ENCODE peak calls at places on chromosomes 7 and 10, in ten cellular contexts. W is cardiac muscle cell, U is adipocyte, D is tibial nerve, I is ovary, A is hepatocyte, O is heart left ventricle, Z is PC-3, V is foreskin keratinocyte, Y is SJSA1. G is an unnamed sample. For H3K4me1, the result is how much of the 10 kb centered on the place peaks cover.

GRCh38 chr10:111018021-111018420 is 58.8 kb upstream of the ADRA2A start:
- DNase-seq in Z (peak), V (no peak), W (no peak), U (no peak), Y (no peak), D (no peak), A (no peak), O (no peak), I (no peak), G (no peak)

GRCh38 chr10:71262027-71262426 is 49.7 kb downstream of the UNC5B start:
- DNase-seq in D (no peak), W (no peak), V (no peak), Z (no peak), A (no peak), O (no peak), U (no peak), Y (no peak), I (no peak), G (no peak)

GRCh38 chr7:113291058-113291457 is 172.7 kb upstream of the SMIM30 start:
- DNase-seq in V (no peak), I (no peak), Y (no peak), D (no peak), Z (no peak), O (no peak), W (no peak), A (no peak), U (no peak), G (no peak)

GRCh38 chr10:75814071-75814470 is 382.6 kb downstream of the LRMDA start:
- DNase-seq in W (no peak), U (no peak), Y (no peak), D (no peak), A (no peak), O (no peak), V (no peak), I (no peak), Z (peak), G (no peak)

GRCh38 chr7:47435889-47436312 is 146.0 kb downstream of the TNS3 start:
- DNase-seq in D (peak), A (peak), O (peak), W (peak), Y (peak), U (peak), V (peak), I (peak), Z (peak), G (peak)

GRCh38 chr10:7546365-7546967 is 120.3 kb downstream of the ITIH5 start:
- DNase-seq in Y (no peak), D (no peak), A (no peak), O (no peak), U (no peak), V (no peak), Z (no peak), I (no peak), W (no peak), G (no peak)

GRCh38 chr10:4638116-4638515 is 187.9 kb upstream of the AKR1E2 start:
- DNase-seq in I (no peak), U (no peak), A (no peak), Z (no peak), Y (no peak), O (peak), W (no peak), D (no peak), V (peak), G (no peak)

GRCh38 chr10:93993782-93994668 is at the start of gene PLCE1:
- DNase-seq in Z (peak), V (no peak), O (peak), D (no peak), Y (peak), W (peak), A (peak), I (peak), U (peak), G (no peak)

GRCh38 chr7:9507281-9507680 is 1073.9 kb downstream of the NXPH1 start:
- DNase-seq in Z (no peak), W (peak), A (peak), D (no peak), Y (no peak), O (no peak), I (no peak), U (no peak), V (no peak), G (no peak)

GRCh38 chr10:33333260-33334169 is 952 bp downstream of the NRP1 start:
- DNase-seq in I (no peak), D (no peak), A (no peak), Z (peak), W (peak), O (no peak), V (no peak), Y (peak), U (peak), G (no peak)

GRCh38 chr10:118342638-118343020 is 505 bp upstream of the FAM204A start:
- DNase-seq in V (peak), I (no peak), Z (no peak), A (no peak), W (no peak), U (peak), O (no peak), D (no peak), Y (no peak), G (no peak)

GRCh38 chr10:92758594-92758993 is 68.8 kb downstream of the HHEX start:
- DNase-seq in D (no peak), A (no peak), Y (no peak), I (no peak), W (no peak), V (no peak), O (no peak), U (no peak), Z (no peak), G (no peak)

GRCh38 chr7:94087664-94088352 is 83.7 kb upstream of the BET1 start:
- DNase-seq in A (peak), U (peak), I (peak), O (no peak), W (peak), V (peak), Y (peak), D (no peak), Z (peak), G (peak)

GRCh38 chr10:110273474-110273873 is 31.2 kb downstream of the SMNDC1 start:
- DNase-seq in D (peak), A (peak), U (peak), Y (no peak), V (peak), W (peak), Z (peak), O (peak), I (peak), G (no peak)

GRCh38 chr10:70590663-70591416 is 11.7 kb downstream of the PRF1 start:
- DNase-seq in W (no peak), V (no peak), O (no peak), Z (no peak), Y (no peak), D (no peak), A (no peak), U (no peak), I (no peak), G (no peak)

GRCh38 chr7:74256446-74257408 is 2.5 kb upstream of the RFC2 start:
- DNase-seq in O (peak), V (no peak), D (no peak), Z (no peak), I (no peak), A (no peak), U (peak), W (peak), Y (peak), G (no peak)

GRCh38 chr7:77940647-77941046 is 142.1 kb downstream of the PHTF2 start:
- DNase-seq in A (peak), W (peak), D (no peak), V (peak), I (peak), Y (peak), O (no peak), U (peak), Z (peak), G (no peak)

GRCh38 chr10:73244866-73245477 is 2.1 kb downstream of the DNAJC9 start:
- DNase-seq in A (no peak), Z (no peak), V (no peak), I (no peak), U (no peak), O (no peak), Y (no peak), D (no peak), W (peak), G (no peak)

GRCh38 chr10:112184052-112184371 is 447 bp upstream of the GPAM start:
- DNase-seq in U (no peak), O (no peak), I (no peak), A (no peak), Y (no peak), W (no peak), Z (peak), D (no peak), V (no peak), G (no peak)

GRCh38 chr10:59878289-59878688 is 28.1 kb downstream of the CCDC6 start:
- DNase-seq in Z (no peak), D (no peak), I (no peak), U (no peak), W (peak), Y (no peak), V (no peak), A (no peak), O (no peak), G (no peak)
- H3K4me1 ChIP-seq in Z (under half), D (under half), I (under half), U (under half), W (under half), Y (under half), V (under half), A (under half), O (under half), G (under half)

DNA sequence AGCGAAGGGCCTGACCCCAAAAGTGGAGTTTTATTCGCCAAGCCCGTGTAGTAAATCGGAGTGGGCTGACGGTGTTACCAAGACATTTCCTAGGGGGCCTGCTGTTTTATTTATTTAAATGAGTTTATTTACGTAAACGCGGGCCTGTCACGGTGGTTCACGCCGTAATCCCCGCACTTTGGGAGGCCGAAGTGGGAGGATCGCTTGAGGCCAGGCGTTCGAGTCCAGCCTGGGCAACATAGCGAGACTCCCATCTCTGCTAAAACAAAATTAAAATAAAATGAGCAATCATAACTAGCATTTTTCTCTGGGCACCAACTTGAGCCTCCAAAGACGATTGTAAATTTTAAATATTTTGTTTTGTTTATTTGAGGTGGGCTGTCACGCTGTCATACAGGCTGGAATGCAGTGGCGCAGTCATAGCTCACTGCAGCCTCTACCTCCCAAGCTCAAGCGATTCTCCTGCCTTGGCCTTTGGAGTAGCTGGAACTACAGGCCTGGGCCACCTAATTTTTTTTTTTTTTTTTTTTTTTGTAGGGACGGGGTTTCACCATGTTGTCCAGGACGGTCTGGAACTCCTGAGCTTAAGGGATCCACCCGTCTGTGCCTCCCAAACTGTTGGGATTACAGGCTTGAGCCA is 954 bp downstream of the ZNF655 start:
- DNase-seq in Z (no peak), V (no peak), U (no peak), W (no peak), Y (peak), D (no peak), A (no peak), I (no peak), O (no peak), G (no peak)
- H3K4me1 ChIP-seq in Z (under half), V (under half), U (half or more), W (under half), Y (under half), D (under half), A (under half), I (under half), O (under half), G (under half)

GRCh38 chr7:19899517-19899916 is 126.1 kb upstream of the TMEM196 start:
- DNase-seq in U (peak), V (no peak), A (no peak), Z (peak), I (no peak), D (no peak), W (peak), O (no peak), Y (no peak), G (no peak)

GRCh38 chr7:19900118-19900517 is 126.7 kb upstream of the TMEM196 start:
- DNase-seq in A (no peak), W (no peak), Z (peak), V (no peak), O (no peak), Y (no peak), D (no peak), U (no peak), I (no peak), G (no peak)
- H3K4me1 ChIP-seq in A (under half), W (under half), Z (under half), V (under half), O (under half), Y (under half), D (under half), U (under half), I (under half), G (under half)

GRCh38 chr7:122303971-122304603 is 463 bp downstream of the FEZF1 start:
- DNase-seq in I (no peak), Z (no peak), D (no peak), A (peak), Y (no peak), U (no peak), O (no peak), W (no peak), V (no peak), G (no peak)
- H3K4me1 ChIP-seq in I (under half), Z (under half), D (under half), A (under half), Y (under half), U (under half), O (under half), W (under half), V (under half), G (under half)

GRCh38 chr7:57642730-57643129 is 192.8 kb downstream of the ZNF716 start:
- DNase-seq in Z (no peak), D (no peak), V (no peak), Y (no peak), O (no peak), U (no peak), W (no peak), A (no peak), I (no peak), G (no peak)

GRCh38 chr7:57651006-57651405 is 201.0 kb downstream of the ZNF716 start:
- DNase-seq in A (no peak), O (no peak), Y (no peak), D (no peak), I (no peak), Z (no peak), V (no peak), U (no peak), W (no peak), G (no peak)

GRCh38 chr7:57641521-57642067 is 191.6 kb downstream of the ZNF716 start:
- DNase-seq in D (no peak), O (no peak), Z (no peak), W (no peak), V (no peak), I (no peak), U (no peak), Y (no peak), A (no peak), G (no peak)

GRCh38 chr7:57646901-57647246 is 196.9 kb downstream of the ZNF716 start:
- DNase-seq in O (no peak), I (no peak), V (no peak), A (no peak), W (no peak), U (no peak), Y (no peak), D (no peak), Z (no peak), G (no peak)

DNA sequence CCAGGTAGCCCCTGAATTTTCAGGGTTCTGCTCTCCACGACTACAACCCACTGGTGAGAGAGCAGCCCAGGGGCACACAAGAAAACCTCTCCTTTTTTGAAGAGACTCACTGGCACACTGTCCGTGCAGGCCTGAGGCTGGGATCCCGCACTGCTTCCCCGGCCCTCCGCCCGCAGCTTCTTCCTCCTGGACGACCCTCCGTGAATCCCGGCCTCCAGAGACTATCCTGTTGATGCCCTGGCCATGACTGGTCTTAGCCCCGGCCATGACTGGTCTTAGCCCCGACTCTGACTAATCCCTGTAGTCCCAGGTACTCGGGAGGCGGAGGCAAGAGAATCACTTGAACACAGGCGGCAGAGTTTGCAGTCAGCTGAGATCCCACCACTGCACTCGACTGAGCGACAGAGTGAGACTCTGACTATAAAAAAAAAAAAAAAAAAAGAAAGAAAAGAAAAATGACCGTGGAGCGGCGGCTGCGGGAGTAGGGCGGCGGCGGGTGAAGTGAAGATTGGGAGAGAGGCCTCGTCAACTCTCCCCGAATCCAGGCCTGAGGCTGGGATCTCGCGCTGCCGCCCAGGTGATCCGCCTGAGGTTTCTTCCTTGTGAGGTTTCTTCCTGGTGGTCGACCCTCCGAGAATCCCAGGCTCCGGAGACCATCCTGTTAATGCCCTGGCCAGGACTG is 196.4 kb downstream of the ZNF716 start:
- DNase-seq in V (no peak), O (no peak), U (no peak), D (no peak), Y (no peak), I (no peak), W (no peak), Z (no peak), A (no peak), G (no peak)
- H3K4me1 ChIP-seq in V (under half), O (under half), U (under half), D (under half), Y (under half), I (under half), W (under half), Z (under half), A (under half), G (under half)

DNA sequence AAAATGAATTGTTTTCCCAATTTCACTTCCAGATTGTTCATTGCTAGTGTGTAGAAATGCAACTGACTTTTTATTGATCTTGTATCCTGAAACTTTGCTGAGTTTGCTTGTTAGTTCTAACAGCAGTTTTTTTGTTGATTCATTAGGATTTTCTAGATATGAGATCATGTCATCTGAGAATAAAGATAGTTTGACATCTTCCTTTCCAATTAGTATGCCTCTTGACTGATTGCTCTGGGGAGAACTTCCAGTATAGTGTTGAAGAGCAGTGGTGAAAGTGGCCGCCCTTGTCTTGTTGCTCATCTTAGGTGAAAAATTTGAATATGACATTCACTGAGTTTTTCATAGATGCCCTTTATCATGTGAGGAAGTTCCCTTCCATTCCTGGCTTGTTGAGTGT is 11.9 kb upstream of the SUN1 start:
- DNase-seq in V (no peak), Z (no peak), I (no peak), Y (no peak), U (no peak), D (no peak), W (no peak), O (no peak), A (no peak), G (no peak)
- H3K4me1 ChIP-seq in V (under half), Z (under half), I (under half), Y (under half), U (under half), D (under half), W (under half), O (under half), A (under half), G (under half)

DNA sequence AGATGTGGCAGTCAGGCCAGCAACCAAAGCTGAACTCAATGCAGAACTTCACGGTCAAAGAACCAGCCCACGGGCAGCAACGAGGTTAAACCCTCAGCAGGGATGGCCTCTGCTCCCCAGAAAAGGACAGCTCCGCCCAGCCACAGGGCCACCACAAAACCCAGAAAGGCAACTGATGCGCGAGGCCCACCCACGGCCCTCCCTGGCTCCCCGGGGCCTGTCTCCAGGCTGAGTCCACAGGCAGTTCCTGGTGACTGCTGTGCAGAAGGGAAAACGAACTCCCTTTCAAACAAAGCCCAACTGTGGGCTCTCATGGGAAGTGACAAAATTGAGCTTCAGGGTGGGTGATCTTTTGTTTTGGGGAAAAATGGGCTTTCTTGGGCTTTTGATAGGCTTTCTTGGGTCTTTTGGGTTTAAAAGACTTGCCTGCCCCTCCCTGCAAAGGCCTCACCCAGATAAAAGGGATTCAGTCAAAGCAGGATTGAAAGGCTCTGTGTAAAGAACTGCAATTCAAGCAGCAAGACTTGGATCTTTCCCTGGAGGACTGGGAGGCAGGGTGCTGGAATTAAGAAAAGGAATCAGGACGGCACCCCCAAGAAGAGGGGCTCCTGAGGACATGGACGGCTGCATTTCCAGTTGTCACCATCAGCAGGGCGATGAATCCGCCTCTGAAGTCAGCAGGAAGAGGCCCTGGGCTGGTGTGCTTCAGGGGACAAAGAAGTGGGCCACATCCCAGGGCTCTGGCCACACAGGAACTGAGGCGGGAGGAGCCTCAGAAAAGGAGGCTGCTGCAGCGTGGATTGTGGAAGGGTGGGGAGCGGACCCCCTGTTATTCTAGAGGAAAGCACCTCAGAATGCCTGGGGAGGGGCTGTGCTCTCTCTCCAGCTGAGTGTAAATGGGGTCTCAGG is 209.9 kb downstream of the USP6NL start:
- DNase-seq in U (no peak), Y (no peak), A (no peak), W (no peak), O (no peak), Z (no peak), I (no peak), D (no peak), V (no peak), G (no peak)
- H3K4me1 ChIP-seq in U (under half), Y (under half), A (under half), W (under half), O (under half), Z (under half), I (under half), D (under half), V (under half), G (under half)

GRCh38 chr10:62815373-62816111 is 624 bp downstream of the EGR2 start:
- DNase-seq in V (peak), W (peak), U (peak), Y (peak), O (no peak), I (no peak), Z (no peak), A (peak), D (no peak), G (no peak)

GRCh38 chr10:62813453-62813852 is 2.7 kb downstream of the EGR2 start:
- DNase-seq in U (no peak), V (no peak), O (no peak), A (no peak), W (no peak), Y (no peak), D (no peak), Z (no peak), I (no peak), G (no peak)

GRCh38 chr10:62812672-62813439 is 3.3 kb downstream of the EGR2 start:
- DNase-seq in I (no peak), U (no peak), W (no peak), A (no peak), V (no peak), Z (no peak), Y (no peak), D (no peak), O (no peak), G (no peak)

GRCh38 chr10:62814901-62815372 is 1.2 kb downstream of the EGR2 start:
- DNase-seq in I (no peak), Z (no peak), Y (peak), A (peak), V (no peak), D (no peak), O (no peak), W (peak), U (peak), G (no peak)

DNA sequence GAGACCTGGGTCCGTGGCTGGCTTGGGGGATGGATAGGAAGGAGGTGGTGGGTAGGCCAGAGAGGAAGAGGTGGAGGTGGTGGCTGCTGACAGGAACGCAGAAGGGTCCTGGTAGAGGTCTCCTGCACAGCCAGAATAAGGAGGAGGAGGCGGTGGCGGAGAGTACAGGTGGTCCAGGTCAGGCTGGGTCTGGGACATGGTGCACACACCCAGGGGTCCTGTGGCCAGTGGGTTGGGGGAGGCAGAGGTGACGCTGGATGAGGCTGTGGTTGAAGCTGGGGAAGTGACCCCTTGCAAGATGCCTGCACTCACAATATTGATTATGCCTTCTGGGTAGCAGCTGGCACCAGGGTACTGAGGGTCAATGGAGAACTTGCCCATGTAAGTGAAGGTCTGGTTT is 2.2 kb downstream of the EGR2 start:
- DNase-seq in U (no peak), Y (no peak), W (no peak), D (no peak), I (no peak), V (no peak), O (no peak), A (no peak), Z (no peak), G (no peak)
- H3K4me1 ChIP-seq in U (under half), Y (under half), W (under half), D (under half), I (under half), V (under half), O (under half), A (under half), Z (under half), G (under half)